ENCODE peak calls at places on chromosomes 3 and 15, in four cellular contexts. M, G, A and N are unnamed samples.

GRCh38 chr3:105836533-105836932 is 32.3 kb downstream of the CBLB start:
- DNase-seq in M (peak; percentile 20), G (no peak), A (peak; percentile 68), N (no peak)

GRCh38 chr3:138334608-138335007 is 5.0 kb upstream of the NME9 start:
- DNase-seq in M (no peak), G (no peak), A (no peak), N (no peak)

GRCh38 chr3:87175662-87176230 is 51.4 kb upstream of the CHMP2B start:
- DNase-seq in M (no peak), G (no peak), A (no peak), N (no peak)

GRCh38 chr3:50345586-50345985 is at the start of gene ZMYND10:
- DNase-seq in M (no peak), G (peak; percentile 67), A (no peak), N (peak; percentile 58)

GRCh38 chr3:191470543-191470942 is 9.6 kb downstream of the PYDC2 start:
- DNase-seq in M (no peak), G (no peak), A (no peak), N (no peak)

GRCh38 chr15:77753238-77753873 is 120.6 kb upstream of the LINGO1 start:
- DNase-seq in M (peak; percentile 4), G (peak; percentile 64), A (no peak), N (no peak)

GRCh38 chr15:35166730-35167359 is 81.8 kb upstream of the NANOGP8 start:
- DNase-seq in M (no peak), G (peak; percentile 74), A (no peak), N (no peak)

GRCh38 chr15:46297766-46298165 is 662.9 kb downstream of the SQOR start:
- DNase-seq in M (no peak), G (no peak), A (peak; percentile 2), N (no peak)

GRCh38 chr15:76964157-76964556 is 30.8 kb upstream of the PSTPIP1 start:
- DNase-seq in M (no peak), G (no peak), A (no peak), N (no peak)

GRCh38 chr15:32952062-32952461 is 234.3 kb downstream of the GREM1 start:
- DNase-seq in M (no peak), G (no peak), A (no peak), N (no peak)

GRCh38 chr3:140091143-140091542 is 156.2 kb downstream of the CLSTN2 start:
- DNase-seq in M (no peak), G (no peak), A (no peak), N (no peak)

GRCh38 chr3:73415118-73415517 is 209.6 kb downstream of the PDZRN3 start:
- DNase-seq in M (no peak), G (no peak), A (no peak), N (no peak)

GRCh38 chr3:159764211-159765024 is 224.2 kb upstream of the IL12A start:
- DNase-seq in M (no peak), G (no peak), A (no peak), N (peak; percentile 68)
- TF ChIP-seq BHLHE40 in M (no peak), G (no peak), A (no peak), N (no peak)

DNA sequence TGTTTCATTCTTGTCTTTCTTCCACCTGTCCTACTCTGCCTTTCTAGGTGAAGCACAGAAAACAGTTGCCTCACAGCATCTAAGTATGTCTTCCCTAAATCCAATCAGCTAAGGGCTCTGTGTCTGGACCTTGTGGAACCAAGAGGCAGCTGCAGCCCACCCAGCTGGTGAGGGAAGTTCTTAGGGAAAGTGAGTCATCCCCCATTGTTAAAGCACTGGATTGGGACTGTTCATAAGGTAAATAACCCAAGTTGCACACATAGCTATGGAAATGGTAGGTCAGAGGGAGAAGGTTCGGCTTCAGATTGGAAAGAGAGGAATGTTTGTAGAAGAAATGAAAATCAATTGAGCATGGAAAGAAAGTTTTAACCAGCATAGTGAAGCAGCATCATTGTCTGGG is 18.0 kb upstream of the ARNT2 start:
- DNase-seq in M (no peak), G (no peak), A (no peak), N (no peak)
- TF ChIP-seq KDM1A in M (no peak), G (no peak), A (no peak), N (no peak)

GRCh38 chr3:122941233-122942206 is 86.0 kb downstream of the SEMA5B start:
- DNase-seq in M (no peak), G (no peak), A (no peak), N (no peak)

GRCh38 chr3:122942241-122942640 is 85.3 kb downstream of the SEMA5B start:
- DNase-seq in M (no peak), G (no peak), A (no peak), N (no peak)

GRCh38 chr3:122942937-122943827 is 84.4 kb downstream of the SEMA5B start:
- DNase-seq in M (peak; percentile 61), G (peak; percentile 66), A (no peak), N (peak; percentile 94)

GRCh38 chr3:122938756-122939425 is 88.7 kb downstream of the SEMA5B start:
- DNase-seq in M (no peak), G (no peak), A (no peak), N (no peak)

DNA sequence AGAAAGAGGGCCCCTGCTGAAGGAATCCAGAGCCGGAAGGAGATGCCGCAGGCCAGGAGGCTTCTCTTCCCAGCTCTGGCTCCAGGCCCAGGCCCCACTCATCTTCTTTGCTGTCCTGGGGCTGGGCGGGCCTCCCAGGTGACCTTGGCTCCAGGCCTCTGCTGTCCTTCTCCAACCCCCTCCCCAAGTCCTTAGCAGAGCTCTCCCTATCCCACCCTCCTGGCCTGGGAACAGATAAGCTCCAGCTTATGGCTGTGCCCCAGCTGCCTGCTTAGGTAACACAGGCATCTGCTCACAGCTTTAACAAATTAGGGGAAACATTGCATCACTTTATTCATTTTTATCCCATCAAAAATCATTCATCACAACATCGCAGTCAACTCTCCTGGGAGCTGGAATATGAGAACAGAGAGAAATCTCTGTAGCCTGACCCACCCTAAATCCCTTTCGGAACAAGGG is 86.9 kb downstream of the SEMA5B start:
- DNase-seq in M (no peak), G (no peak), A (no peak), N (no peak)
- TF ChIP-seq BHLHE40 in M (no peak), G (no peak), A (no peak), N (no peak)

GRCh38 chr3:61233828-61234227 is 17.4 kb downstream of the FHIT start:
- DNase-seq in M (no peak), G (no peak), A (peak; percentile 34), N (no peak)
- TF ChIP-seq KDM1A in M (no peak), G (no peak), A (no peak), N (no peak)

GRCh38 chr3:13895155-13896105 is 15.6 kb upstream of the WNT7A start:
- DNase-seq in M (peak; percentile 69), G (peak; percentile 95), A (peak; percentile 47), N (peak; percentile 74)

GRCh38 chr3:13894812-13895154 is 14.9 kb upstream of the WNT7A start:
- DNase-seq in M (no peak), G (no peak), A (no peak), N (no peak)

GRCh38 chr3:13894096-13894811 is 14.4 kb upstream of the WNT7A start:
- DNase-seq in M (no peak), G (no peak), A (no peak), N (no peak)

GRCh38 chr3:13892304-13892703 is 12.4 kb upstream of the WNT7A start:
- DNase-seq in M (no peak), G (no peak), A (no peak), N (no peak)

DNA sequence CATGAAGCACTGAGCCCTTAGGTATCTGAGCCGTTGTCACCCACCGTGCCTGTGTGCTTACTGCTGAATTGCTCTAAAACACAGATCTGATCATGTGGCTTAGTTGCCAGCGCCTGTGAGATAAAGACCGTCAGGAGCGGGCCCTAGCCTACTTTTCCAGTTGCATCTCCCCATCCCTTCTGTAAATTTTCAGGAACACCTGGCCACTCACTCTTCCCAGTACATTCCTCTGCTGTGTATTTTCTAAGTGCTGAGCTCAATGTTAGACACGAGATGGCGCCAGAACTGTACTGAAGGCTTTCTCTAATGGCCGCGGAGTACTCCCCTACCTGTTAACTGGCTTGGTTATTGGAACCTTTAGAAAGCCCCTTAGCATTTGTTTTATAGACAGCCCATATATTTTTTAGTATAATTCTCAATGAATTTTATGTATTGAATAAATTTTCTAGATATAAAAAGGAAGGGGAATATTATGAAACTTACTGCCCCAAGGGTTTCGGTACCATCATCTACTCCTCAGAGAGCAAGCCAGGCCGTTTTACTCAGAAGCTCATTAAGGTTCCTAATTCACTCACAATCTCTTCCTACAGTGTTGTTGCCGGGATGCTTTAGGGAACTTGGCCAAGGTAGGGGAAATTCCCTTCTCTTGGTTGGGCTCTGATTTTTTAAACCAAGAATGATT is 16.7 kb upstream of the WNT7A start:
- DNase-seq in M (peak; percentile 70), G (peak; percentile 69), A (peak; percentile 16), N (peak; percentile 46)
- TF ChIP-seq BHLHE40 in M (no peak), G (no peak), A (no peak), N (no peak)